ENCODE peak calls at places on chromosomes 5 and 9, in six cellular contexts. One of them, this sample, is unnamed.

GRCh38 chr9:69877852-69878507 is 57.4 kb downstream of the CFAP95 start:
- DNase-seq in AML-193: peak
- DNase-seq in RWPE1: peak
- DNase-seq in LoVo: peak
- DNase-seq in T47D: peak
- DNase-seq in ascending aorta: no peak
- DNase-seq in this sample: no peak

GRCh38 chr9:36924071-36924470 is 110.0 kb downstream of the PAX5 start:
- DNase-seq in AML-193: no peak
- DNase-seq in T47D: no peak
- DNase-seq in ascending aorta: no peak
- DNase-seq in LoVo: peak
- DNase-seq in RWPE1: peak
- DNase-seq in this sample: no peak

GRCh38 chr5:154740483-154740882 is 14.7 kb upstream of the LARP1 start:
- DNase-seq in ascending aorta: no peak
- DNase-seq in LoVo: no peak
- DNase-seq in RWPE1: no peak
- DNase-seq in AML-193: no peak
- DNase-seq in T47D: no peak
- DNase-seq in this sample: no peak

GRCh38 chr9:76374702-76375543 is 19.3 kb downstream of the RFK start:
- DNase-seq in RWPE1: peak
- DNase-seq in LoVo: peak
- DNase-seq in T47D: no peak
- DNase-seq in AML-193: no peak
- DNase-seq in ascending aorta: no peak
- DNase-seq in this sample: peak

GRCh38 chr5:32711693-32712462 is 757 bp downstream of the NPR3 start:
- DNase-seq in AML-193: no peak
- DNase-seq in T47D: no peak
- DNase-seq in LoVo: no peak
- DNase-seq in RWPE1: peak
- DNase-seq in ascending aorta: peak
- DNase-seq in this sample: no peak

GRCh38 chr5:150358261-150359095 is 981 bp downstream of the TCOF1 start:
- DNase-seq in LoVo: no peak
- DNase-seq in T47D: no peak
- DNase-seq in RWPE1: no peak
- DNase-seq in ascending aorta: no peak
- DNase-seq in AML-193: no peak
- DNase-seq in this sample: no peak

GRCh38 chr9:105116047-105116868 is 128.2 kb upstream of the SLC44A1 start:
- DNase-seq in AML-193: no peak
- DNase-seq in T47D: no peak
- DNase-seq in ascending aorta: no peak
- DNase-seq in RWPE1: no peak
- DNase-seq in LoVo: no peak
- DNase-seq in this sample: no peak

GRCh38 chr9:100427366-100428263 is 672 bp downstream of the MSANTD3 start:
- DNase-seq in ascending aorta: peak
- DNase-seq in AML-193: no peak
- DNase-seq in T47D: peak
- DNase-seq in LoVo: peak
- DNase-seq in RWPE1: peak
- DNase-seq in this sample: peak

GRCh38 chr9:77040340-77040739 is 20.9 kb downstream of the FOXB2 start:
- DNase-seq in LoVo: no peak
- DNase-seq in AML-193: no peak
- DNase-seq in T47D: no peak
- DNase-seq in ascending aorta: no peak
- DNase-seq in RWPE1: no peak
- DNase-seq in this sample: no peak

GRCh38 chr5:78291687-78292086 is 2.8 kb downstream of the AP3B1 start:
- DNase-seq in ascending aorta: no peak
- DNase-seq in T47D: no peak
- DNase-seq in AML-193: no peak
- DNase-seq in RWPE1: no peak
- DNase-seq in LoVo: no peak
- DNase-seq in this sample: no peak

GRCh38 chr9:81680006-81680405 is 9.3 kb downstream of the TLE1 start:
- DNase-seq in LoVo: no peak
- DNase-seq in T47D: no peak
- DNase-seq in RWPE1: no peak
- DNase-seq in AML-193: no peak
- DNase-seq in ascending aorta: peak
- DNase-seq in this sample: no peak

GRCh38 chr5:93107828-93108520 is 473.0 kb downstream of the NR2F1-AS1 start:
- DNase-seq in AML-193: no peak
- DNase-seq in LoVo: no peak
- DNase-seq in T47D: no peak
- DNase-seq in RWPE1: no peak
- DNase-seq in ascending aorta: no peak
- DNase-seq in this sample: no peak

GRCh38 chr5:151624486-151624885 is 33.4 kb upstream of the FAT2 start:
- DNase-seq in RWPE1: no peak
- DNase-seq in T47D: no peak
- DNase-seq in LoVo: no peak
- DNase-seq in AML-193: no peak
- DNase-seq in ascending aorta: no peak
- DNase-seq in this sample: no peak

GRCh38 chr5:71533614-71534013 is 53.5 kb upstream of the MCCC2 start:
- DNase-seq in ascending aorta: no peak
- DNase-seq in LoVo: no peak
- DNase-seq in RWPE1: no peak
- DNase-seq in T47D: no peak
- DNase-seq in AML-193: peak
- DNase-seq in this sample: no peak

GRCh38 chr5:95620870-95621838 is 1.3 kb downstream of the GPR150 start:
- DNase-seq in LoVo: no peak
- DNase-seq in RWPE1: no peak
- DNase-seq in AML-193: peak
- DNase-seq in ascending aorta: peak
- DNase-seq in T47D: no peak
- DNase-seq in this sample: peak

GRCh38 chr5:171295299-171295698 is 13.7 kb upstream of the TLX3 start:
- DNase-seq in AML-193: no peak
- DNase-seq in RWPE1: no peak
- DNase-seq in LoVo: no peak
- DNase-seq in ascending aorta: no peak
- DNase-seq in T47D: no peak
- DNase-seq in this sample: no peak

GRCh38 chr5:10445352-10445751 is 3.7 kb downstream of the ROPN1L start:
- DNase-seq in AML-193: peak
- DNase-seq in ascending aorta: no peak
- DNase-seq in LoVo: no peak
- DNase-seq in T47D: no peak
- DNase-seq in RWPE1: no peak
- DNase-seq in this sample: no peak

GRCh38 chr5:106311230-106311629 is 1359.5 kb downstream of the EFNA5 start:
- DNase-seq in LoVo: no peak
- DNase-seq in RWPE1: no peak
- DNase-seq in AML-193: no peak
- DNase-seq in ascending aorta: no peak
- DNase-seq in T47D: no peak
- DNase-seq in this sample: no peak

GRCh38 chr9:136588663-136589464 is 43.0 kb upstream of the NOTCH1 start:
- DNase-seq in RWPE1: no peak
- DNase-seq in AML-193: no peak
- DNase-seq in T47D: no peak
- DNase-seq in LoVo: no peak
- DNase-seq in ascending aorta: no peak
- DNase-seq in this sample: no peak

GRCh38 chr5:172453206-172453985 is 929 bp downstream of the SH3PXD2B start:
- DNase-seq in AML-193: no peak
- DNase-seq in RWPE1: peak
- DNase-seq in ascending aorta: no peak
- DNase-seq in LoVo: no peak
- DNase-seq in T47D: no peak
- DNase-seq in this sample: peak

GRCh38 chr5:141814064-141814982 is 63.9 kb downstream of the PCDH1 start:
- DNase-seq in ascending aorta: no peak
- DNase-seq in AML-193: no peak
- DNase-seq in RWPE1: peak
- DNase-seq in T47D: peak
- DNase-seq in LoVo: peak
- DNase-seq in this sample: peak

GRCh38 chr5:115600771-115601170 is 1.5 kb downstream of the TICAM2 start:
- DNase-seq in RWPE1: no peak
- DNase-seq in AML-193: no peak
- DNase-seq in ascending aorta: no peak
- DNase-seq in LoVo: no peak
- DNase-seq in T47D: no peak
- DNase-seq in this sample: no peak

GRCh38 chr9:111020594-111020993 is 17.7 kb downstream of the LPAR1 start:
- DNase-seq in RWPE1: no peak
- DNase-seq in LoVo: no peak
- DNase-seq in AML-193: no peak
- DNase-seq in T47D: no peak
- DNase-seq in ascending aorta: no peak
- DNase-seq in this sample: no peak

GRCh38 chr9:87238545-87238944 is 259.1 kb upstream of the DAPK1 start:
- DNase-seq in AML-193: no peak
- DNase-seq in T47D: no peak
- DNase-seq in RWPE1: no peak
- DNase-seq in LoVo: no peak
- DNase-seq in ascending aorta: peak
- DNase-seq in this sample: no peak

GRCh38 chr5:134038143-134038542 is 33.4 kb upstream of the VDAC1 start:
- DNase-seq in AML-193: no peak
- DNase-seq in ascending aorta: no peak
- DNase-seq in LoVo: no peak
- DNase-seq in T47D: no peak
- DNase-seq in RWPE1: no peak
- DNase-seq in this sample: peak

GRCh38 chr5:157189223-157189622 is 8.6 kb downstream of the ITK start:
- DNase-seq in RWPE1: no peak
- DNase-seq in T47D: no peak
- DNase-seq in LoVo: no peak
- DNase-seq in AML-193: no peak
- DNase-seq in ascending aorta: no peak
- DNase-seq in this sample: no peak

GRCh38 chr5:33105521-33105941 is 335.2 kb upstream of the TARS1 start:
- DNase-seq in T47D: no peak
- DNase-seq in AML-193: no peak
- DNase-seq in LoVo: no peak
- DNase-seq in RWPE1: peak
- DNase-seq in ascending aorta: no peak
- DNase-seq in this sample: no peak

GRCh38 chr9:98854206-98854756 is 46.8 kb downstream of the GALNT12 start:
- DNase-seq in ascending aorta: no peak
- DNase-seq in T47D: no peak
- DNase-seq in LoVo: no peak
- DNase-seq in RWPE1: no peak
- DNase-seq in AML-193: no peak
- DNase-seq in this sample: no peak

GRCh38 chr9:16213781-16214515 is 656.5 kb downstream of the BNC2 start:
- DNase-seq in RWPE1: peak
- DNase-seq in T47D: no peak
- DNase-seq in LoVo: no peak
- DNase-seq in AML-193: no peak
- DNase-seq in ascending aorta: peak
- DNase-seq in this sample: no peak

GRCh38 chr5:16492398-16493175 is 27.0 kb upstream of the ZNF622 start:
- DNase-seq in AML-193: no peak
- DNase-seq in ascending aorta: no peak
- DNase-seq in LoVo: no peak
- DNase-seq in T47D: no peak
- DNase-seq in RWPE1: peak
- DNase-seq in this sample: peak

GRCh38 chr5:137470111-137470920 is 28.8 kb downstream of the SPOCK1 start:
- DNase-seq in RWPE1: peak
- DNase-seq in T47D: no peak
- DNase-seq in AML-193: no peak
- DNase-seq in ascending aorta: peak
- DNase-seq in LoVo: no peak
- DNase-seq in this sample: no peak

GRCh38 chr5:2849429-2849828 is 98.0 kb upstream of the IRX2 start:
- DNase-seq in RWPE1: no peak
- DNase-seq in T47D: no peak
- DNase-seq in ascending aorta: no peak
- DNase-seq in AML-193: no peak
- DNase-seq in LoVo: no peak
- DNase-seq in this sample: no peak

GRCh38 chr5:156181656-156182055 is 145.3 kb upstream of the SGCD start:
- DNase-seq in LoVo: no peak
- DNase-seq in T47D: no peak
- DNase-seq in RWPE1: no peak
- DNase-seq in ascending aorta: no peak
- DNase-seq in AML-193: no peak
- DNase-seq in this sample: no peak

GRCh38 chr9:100602302-100602930 is 24.5 kb downstream of the CAVIN4 start:
- DNase-seq in AML-193: peak
- DNase-seq in ascending aorta: no peak
- DNase-seq in RWPE1: peak
- DNase-seq in LoVo: peak
- DNase-seq in T47D: peak
- DNase-seq in this sample: peak

GRCh38 chr5:132226516-132227234 is 978 bp downstream of the P4HA2 start:
- DNase-seq in T47D: no peak
- DNase-seq in RWPE1: no peak
- DNase-seq in AML-193: no peak
- DNase-seq in LoVo: no peak
- DNase-seq in ascending aorta: peak
- DNase-seq in this sample: no peak

This sample was measured in NCI-H345.